ENCODE peak calls at places on chromosomes 13 and 19, in five cellular contexts. One of them, this sample, is unnamed.
A peak's percentile ranks its signal among the peaks of the same experiment; 100 is the strongest.

GRCh38 chr13:21020581-21020980 is 40.8 kb downstream of the LATS2 start:
- DNase-seq in PC-9: no peak
- DNase-seq in AG04450: no peak
- DNase-seq in upper lobe of left lung: no peak
- DNase-seq in K562: no peak
- DNase-seq in this sample: no peak

GRCh38 chr13:46593403-46593802 is 40.4 kb downstream of the LRCH1 start:
- DNase-seq in PC-9: no peak
- DNase-seq in AG04450: no peak
- DNase-seq in upper lobe of left lung: no peak
- DNase-seq in K562: no peak
- DNase-seq in this sample: peak; percentile 9

GRCh38 chr19:1189419-1189818 is 15.4 kb upstream of the SBNO2 start:
- DNase-seq in PC-9: peak; percentile 50
- DNase-seq in AG04450: no peak
- DNase-seq in upper lobe of left lung: peak; percentile 77
- DNase-seq in K562: peak; percentile 69
- DNase-seq in this sample: peak; percentile 64

GRCh38 chr13:83845121-83845520 is 37.2 kb downstream of the SLITRK1 start:
- DNase-seq in PC-9: no peak
- DNase-seq in AG04450: peak; percentile 1
- DNase-seq in upper lobe of left lung: no peak
- DNase-seq in K562: no peak
- DNase-seq in this sample: no peak

GRCh38 chr13:79645569-79645968 is 164.6 kb downstream of the NDFIP2 start:
- DNase-seq in PC-9: no peak
- DNase-seq in AG04450: no peak
- DNase-seq in upper lobe of left lung: no peak
- DNase-seq in K562: no peak
- DNase-seq in this sample: no peak

GRCh38 chr19:5665781-5666513 is 14.4 kb downstream of the MICOS13 start:
- DNase-seq in PC-9: no peak
- DNase-seq in AG04450: peak; percentile 41
- DNase-seq in upper lobe of left lung: no peak
- DNase-seq in K562: no peak
- DNase-seq in this sample: no peak

GRCh38 chr13:32134241-32134801 is 102.7 kb downstream of the FRY start:
- DNase-seq in PC-9: no peak
- DNase-seq in AG04450: no peak
- DNase-seq in upper lobe of left lung: no peak
- DNase-seq in K562: no peak
- DNase-seq in this sample: no peak

GRCh38 chr19:47002853-47003610 is 16.6 kb upstream of the NPAS1 start:
- DNase-seq in PC-9: no peak
- DNase-seq in AG04450: no peak
- DNase-seq in upper lobe of left lung: no peak
- DNase-seq in K562: no peak
- DNase-seq in this sample: no peak

GRCh38 chr13:80979035-80979641 is 638.2 kb upstream of the SPRY2 start:
- DNase-seq in PC-9: peak; percentile 25
- DNase-seq in AG04450: peak; percentile 15
- DNase-seq in upper lobe of left lung: peak; percentile 37
- DNase-seq in K562: peak; percentile 11
- DNase-seq in this sample: no peak

GRCh38 chr19:1400281-1401137 is 833 bp downstream of the GAMT start:
- DNase-seq in PC-9: no peak
- DNase-seq in AG04450: no peak
- DNase-seq in upper lobe of left lung: no peak
- DNase-seq in K562: peak; percentile 67
- DNase-seq in this sample: no peak

GRCh38 chr19:14699641-14700040 is 9.8 kb downstream of the ZNF333 start:
- DNase-seq in PC-9: no peak
- DNase-seq in AG04450: no peak
- DNase-seq in upper lobe of left lung: no peak
- DNase-seq in K562: no peak
- DNase-seq in this sample: no peak

GRCh38 chr19:32101206-32101605 is 244.2 kb upstream of the ZNF507 start:
- DNase-seq in PC-9: no peak
- DNase-seq in AG04450: no peak
- DNase-seq in upper lobe of left lung: no peak
- DNase-seq in K562: no peak
- DNase-seq in this sample: no peak

GRCh38 chr19:15253076-15253475 is 20.8 kb upstream of the EPHX3 start:
- DNase-seq in PC-9: no peak
- DNase-seq in AG04450: no peak
- DNase-seq in upper lobe of left lung: no peak
- DNase-seq in K562: no peak
- DNase-seq in this sample: no peak

GRCh38 chr19:39407644-39408391 is 1.2 kb downstream of the ZFP36 start:
- DNase-seq in PC-9: peak; percentile 80
- DNase-seq in AG04450: no peak
- DNase-seq in upper lobe of left lung: peak; percentile 59
- DNase-seq in K562: no peak
- DNase-seq in this sample: peak; percentile 72

GRCh38 chr13:99275093-99275469 is 16.9 kb upstream of the GPR18 start:
- DNase-seq in PC-9: no peak
- DNase-seq in AG04450: no peak
- DNase-seq in upper lobe of left lung: no peak
- DNase-seq in K562: no peak
- DNase-seq in this sample: peak; percentile 46

GRCh38 chr13:87779451-87779850 is 108.3 kb downstream of the SLITRK5 start:
- DNase-seq in PC-9: no peak
- DNase-seq in AG04450: no peak
- DNase-seq in upper lobe of left lung: no peak
- DNase-seq in K562: no peak
- DNase-seq in this sample: no peak

GRCh38 chr13:41916173-41916954 is 44.5 kb downstream of the VWA8 start:
- DNase-seq in PC-9: no peak
- DNase-seq in AG04450: peak; percentile 66
- DNase-seq in upper lobe of left lung: no peak
- DNase-seq in K562: peak; percentile 18
- DNase-seq in this sample: no peak

GRCh38 chr19:6458695-6459355 is 767 bp downstream of the SLC25A23 start:
- DNase-seq in PC-9: no peak
- DNase-seq in AG04450: no peak
- DNase-seq in upper lobe of left lung: peak; percentile 43
- DNase-seq in K562: no peak
- DNase-seq in this sample: no peak

GRCh38 chr13:48985751-48986150 is 10.0 kb downstream of the FNDC3A start:
- DNase-seq in PC-9: no peak
- DNase-seq in AG04450: no peak
- DNase-seq in upper lobe of left lung: no peak
- DNase-seq in K562: no peak
- DNase-seq in this sample: no peak

GRCh38 chr13:23752111-23753001 is 136.8 kb downstream of the MIPEP start:
- DNase-seq in PC-9: no peak
- DNase-seq in AG04450: peak; percentile 45
- DNase-seq in upper lobe of left lung: no peak
- DNase-seq in K562: no peak
- DNase-seq in this sample: no peak

GRCh38 chr19:40803857-40804782 is 5.1 kb downstream of the EGLN2 start:
- DNase-seq in PC-9: peak; percentile 45
- DNase-seq in AG04450: no peak
- DNase-seq in upper lobe of left lung: peak; percentile 91
- DNase-seq in K562: peak; percentile 30
- DNase-seq in this sample: peak; percentile 46

GRCh38 chr13:94952787-94953186 is 240.4 kb upstream of the SOX21 start:
- DNase-seq in PC-9: no peak
- DNase-seq in AG04450: no peak
- DNase-seq in upper lobe of left lung: no peak
- DNase-seq in K562: no peak
- DNase-seq in this sample: no peak

GRCh38 chr13:73293902-73294523 is 235.2 kb downstream of the KLF5 start:
- DNase-seq in PC-9: no peak
- DNase-seq in AG04450: no peak
- DNase-seq in upper lobe of left lung: no peak
- DNase-seq in K562: no peak
- DNase-seq in this sample: no peak

GRCh38 chr13:97004096-97004876 is 10.0 kb upstream of the OXGR1 start:
- DNase-seq in PC-9: no peak
- DNase-seq in AG04450: peak; percentile 18
- DNase-seq in upper lobe of left lung: no peak
- DNase-seq in K562: no peak
- DNase-seq in this sample: no peak

GRCh38 chr19:27793644-27794443 is 1419.1 kb downstream of the UQCRFS1 start:
- DNase-seq in PC-9: peak; percentile 87
- DNase-seq in AG04450: peak; percentile 78
- DNase-seq in upper lobe of left lung: peak; percentile 97
- DNase-seq in K562: peak; percentile 88
- DNase-seq in this sample: peak; percentile 89

GRCh38 chr13:114015608-114016295 is 41.9 kb upstream of the C13orf46 start:
- DNase-seq in PC-9: peak; percentile 83
- DNase-seq in AG04450: no peak
- DNase-seq in upper lobe of left lung: peak; percentile 69
- DNase-seq in K562: no peak
- DNase-seq in this sample: no peak

GRCh38 chr13:47678201-47678963 is 322.7 kb downstream of the SUCLA2 start:
- DNase-seq in PC-9: no peak
- DNase-seq in AG04450: no peak
- DNase-seq in upper lobe of left lung: no peak
- DNase-seq in K562: no peak
- DNase-seq in this sample: no peak

GRCh38 chr13:38648912-38649311 is 38.0 kb upstream of the FREM2 start:
- DNase-seq in PC-9: no peak
- DNase-seq in AG04450: no peak
- DNase-seq in upper lobe of left lung: no peak
- DNase-seq in K562: no peak
- DNase-seq in this sample: no peak

GRCh38 chr13:44234566-44234965 is 139.1 kb upstream of the SERP2 start:
- DNase-seq in PC-9: no peak
- DNase-seq in AG04450: no peak
- DNase-seq in upper lobe of left lung: no peak
- DNase-seq in K562: no peak
- DNase-seq in this sample: no peak

GRCh38 chr13:51542358-51542972 is 41.8 kb upstream of the WDFY2 start:
- DNase-seq in PC-9: no peak
- DNase-seq in AG04450: no peak
- DNase-seq in upper lobe of left lung: no peak
- DNase-seq in K562: peak; percentile 11
- DNase-seq in this sample: no peak

GRCh38 chr13:89568276-89568675 is 1779.2 kb upstream of the MIR17HG start:
- DNase-seq in PC-9: no peak
- DNase-seq in AG04450: no peak
- DNase-seq in upper lobe of left lung: no peak
- DNase-seq in K562: no peak
- DNase-seq in this sample: no peak

GRCh38 chr13:94712812-94713555 is 639 bp upstream of the SOX21 start:
- DNase-seq in PC-9: no peak
- DNase-seq in AG04450: no peak
- DNase-seq in upper lobe of left lung: no peak
- DNase-seq in K562: no peak
- DNase-seq in this sample: no peak

GRCh38 chr19:28519950-28520861 is 692.7 kb downstream of the UQCRFS1 start:
- DNase-seq in PC-9: no peak
- DNase-seq in AG04450: no peak
- DNase-seq in upper lobe of left lung: no peak
- DNase-seq in K562: no peak
- DNase-seq in this sample: no peak

GRCh38 chr13:114256547-114256946 is 21.9 kb downstream of the CDC16 start:
- DNase-seq in PC-9: no peak
- DNase-seq in AG04450: no peak
- DNase-seq in upper lobe of left lung: no peak
- DNase-seq in K562: no peak
- DNase-seq in this sample: no peak

GRCh38 chr19:9566729-9567128 is 17.6 kb downstream of the ZNF121 start:
- DNase-seq in PC-9: no peak
- DNase-seq in AG04450: no peak
- DNase-seq in upper lobe of left lung: no peak
- DNase-seq in K562: no peak
- DNase-seq in this sample: no peak
- H3K9me3 ChIP-seq in PC-9: peaks cover 98% of the 10 kb centered on the region
- H3K9me3 ChIP-seq in AG04450: peaks cover 71% of the 10 kb centered on the region
- H3K9me3 ChIP-seq in upper lobe of left lung: peaks cover 98% of the 10 kb centered on the region
- H3K9me3 ChIP-seq in K562: peaks cover 81% of the 10 kb centered on the region
- H3K9me3 ChIP-seq in this sample: peaks cover 98% of the 10 kb centered on the region

GRCh38 chr19:53872762-53873161 is 5.1 kb downstream of the MYADM start:
- DNase-seq in PC-9: no peak
- DNase-seq in AG04450: no peak
- DNase-seq in upper lobe of left lung: no peak
- DNase-seq in K562: no peak
- DNase-seq in this sample: no peak
- TF ChIP-seq CTCF in PC-9: no peak
- TF ChIP-seq CTCF in AG04450: no peak
- TF ChIP-seq CTCF in upper lobe of left lung: no peak
- TF ChIP-seq CTCF in K562: no peak
- TF ChIP-seq CTCF in this sample: no peak

GRCh38 chr19:57773488-57773887 is 4.0 kb downstream of the ZNF586 start:
- DNase-seq in PC-9: no peak
- DNase-seq in AG04450: no peak
- DNase-seq in upper lobe of left lung: no peak
- DNase-seq in K562: no peak
- DNase-seq in this sample: no peak
- H3K9me3 ChIP-seq in PC-9: peaks cover 30% of the 10 kb centered on the region
- H3K9me3 ChIP-seq in AG04450: peaks cover 52% of the 10 kb centered on the region
- H3K9me3 ChIP-seq in upper lobe of left lung: peaks cover 45% of the 10 kb centered on the region
- H3K9me3 ChIP-seq in K562: peaks cover 22% of the 10 kb centered on the region
- H3K9me3 ChIP-seq in this sample: peaks cover 68% of the 10 kb centered on the region

GRCh38 chr19:3129112-3129511 is 6.7 kb upstream of the GNA15 start:
- DNase-seq in PC-9: no peak
- DNase-seq in AG04450: peak; percentile 18
- DNase-seq in upper lobe of left lung: no peak
- DNase-seq in K562: no peak
- DNase-seq in this sample: no peak
- TF ChIP-seq CTCF in PC-9: peak; percentile 65
- TF ChIP-seq CTCF in AG04450: peak; percentile 60
- TF ChIP-seq CTCF in upper lobe of left lung: peak; percentile 70
- TF ChIP-seq CTCF in K562: no peak
- TF ChIP-seq CTCF in this sample: peak; percentile 71

This sample was measured in CD4-positive, alpha-beta T cell.